ENCODE peak calls at places on chromosomes 6 and 20, in six cellular contexts. J is body of pancreas, P is A549, T is WERI-Rb-1, W is WTC11, V is foreskin keratinocyte. D is an unnamed sample.

GRCh38 chr6:104253236-104253635 is 606.5 kb downstream of the HACE1 start:
- DNase-seq in J (no peak), W (no peak), P (no peak), T (no peak), V (no peak), D (no peak)

GRCh38 chr6:71254323-71254722 is 34.3 kb upstream of the OGFRL1 start:
- DNase-seq in P (no peak), J (no peak), W (no peak), T (peak), V (no peak), D (no peak)

GRCh38 chr20:54361485-54361884 is 113.9 kb upstream of the DOK5 start:
- DNase-seq in T (no peak), V (no peak), P (no peak), J (no peak), W (no peak), D (no peak)

GRCh38 chr6:113909224-113909856 is 52.2 kb downstream of the MARCKS start:
- DNase-seq in V (peak), T (no peak), J (no peak), W (no peak), P (peak), D (peak)

GRCh38 chr6:109834131-109834530 is 143.0 kb downstream of the FIG4 start:
- DNase-seq in P (no peak), J (no peak), W (no peak), V (no peak), T (no peak), D (no peak)

GRCh38 chr20:48394415-48395081 is 433.3 kb downstream of the PREX1 start:
- DNase-seq in J (no peak), P (no peak), T (no peak), V (no peak), W (no peak), D (no peak)

GRCh38 chr20:3706774-3707507 is 5.5 kb downstream of the SIGLEC1 start:
- DNase-seq in T (no peak), W (no peak), J (no peak), P (no peak), V (no peak), D (peak)

GRCh38 chr6:45163952-45164766 is 164.0 kb upstream of the RUNX2 start:
- DNase-seq in P (no peak), W (no peak), T (no peak), V (peak), J (no peak), D (peak)

GRCh38 chr20:22692119-22692475 is 107.7 kb upstream of the FOXA2 start:
- DNase-seq in V (no peak), J (no peak), W (no peak), T (no peak), P (no peak), D (no peak)

GRCh38 chr20:44334306-44334705 is 2.5 kb upstream of the R3HDML start:
- DNase-seq in V (no peak), J (peak), P (no peak), T (peak), W (no peak), D (no peak)

GRCh38 chr20:32004963-32005362 is 5.3 kb upstream of the CCM2L start:
- DNase-seq in P (peak), W (no peak), V (no peak), T (no peak), J (no peak), D (no peak)

GRCh38 chr20:16273812-16274560 is 299.3 kb downstream of the KIF16B start:
- DNase-seq in T (peak), V (no peak), W (no peak), J (no peak), P (no peak), D (no peak)

GRCh38 chr20:60695223-60695622 is 556.8 kb upstream of the CDH4 start:
- DNase-seq in J (no peak), T (no peak), P (peak), W (no peak), V (peak), D (peak)

GRCh38 chr6:70700922-70701876 is 33.5 kb downstream of the SMAP1 start:
- DNase-seq in V (no peak), T (no peak), P (no peak), W (no peak), J (peak), D (no peak)

GRCh38 chr20:62046431-62046830 is 19.2 kb downstream of the TAF4 start:
- DNase-seq in V (no peak), T (no peak), P (no peak), W (no peak), J (peak), D (no peak)

GRCh38 chr6:119079288-119079809 is 885 bp upstream of the FAM184A start:
- DNase-seq in J (no peak), W (no peak), T (no peak), V (no peak), P (no peak), D (peak)

GRCh38 chr6:136921936-136922679 is at the start of gene SLC35D3:
- DNase-seq in P (peak), J (peak), V (no peak), T (peak), W (peak), D (peak)

GRCh38 chr6:36874016-36874442 is 574 bp downstream of the PPIL1 start:
- DNase-seq in J (peak), V (no peak), T (no peak), W (no peak), P (no peak), D (peak)

GRCh38 chr6:169185011-169185521 is 68.6 kb downstream of the THBS2 start:
- DNase-seq in T (no peak), V (no peak), W (no peak), P (no peak), J (no peak), D (no peak)

GRCh38 chr20:45012682-45013302 is 46.5 kb downstream of the STK4 start:
- DNase-seq in P (no peak), J (no peak), V (peak), T (no peak), W (no peak), D (peak)

GRCh38 chr20:23655551-23656211 is 17.9 kb upstream of the CST3 start:
- DNase-seq in J (no peak), W (no peak), P (no peak), T (no peak), V (no peak), D (no peak)

GRCh38 chr6:10862361-10862760 is 19.5 kb downstream of the GCM2 start:
- DNase-seq in P (no peak), J (no peak), W (no peak), T (no peak), V (no peak), D (no peak)

GRCh38 chr6:119535332-119535731 is 185.8 kb upstream of the MAN1A1 start:
- DNase-seq in J (no peak), W (no peak), P (no peak), T (no peak), V (no peak), D (no peak)

GRCh38 chr6:110944681-110945151 is 13.8 kb upstream of the GTF3C6 start:
- DNase-seq in J (no peak), V (peak), W (no peak), P (peak), T (no peak), D (peak)

GRCh38 chr20:21981607-21982344 is 276.3 kb downstream of the PAX1 start:
- DNase-seq in J (no peak), P (peak), V (no peak), W (no peak), T (no peak), D (no peak)

GRCh38 chr20:739736-740135 is 28.6 kb downstream of the SLC52A3 start:
- DNase-seq in V (no peak), T (no peak), P (no peak), J (no peak), W (no peak), D (no peak)

GRCh38 chr20:12315652-12316051 is 398.0 kb downstream of the BTBD3 start:
- DNase-seq in J (no peak), W (no peak), P (no peak), T (no peak), V (no peak), D (no peak)

GRCh38 chr6:33716379-33716778 is 4.9 kb upstream of the UQCC2 start:
- DNase-seq in W (no peak), V (no peak), T (no peak), P (no peak), J (peak), D (peak)

GRCh38 chr6:122751291-122751690 is 28.2 kb upstream of the FABP7 start:
- DNase-seq in T (no peak), J (no peak), P (no peak), W (no peak), V (no peak), D (no peak)

GRCh38 chr20:18243802-18244201 is 44.5 kb upstream of the ZNF133 start:
- DNase-seq in T (no peak), V (no peak), J (no peak), P (no peak), W (no peak), D (no peak)

GRCh38 chr6:91678679-91679078 is 1091.8 kb upstream of the MAP3K7 start:
- DNase-seq in P (no peak), J (no peak), W (no peak), V (no peak), T (peak), D (no peak)

GRCh38 chr6:110331816-110332215 is 26.3 kb downstream of the METTL24 start:
- DNase-seq in V (no peak), J (no peak), P (no peak), W (no peak), T (peak), D (no peak)

GRCh38 chr6:40710626-40711354 is 123.6 kb upstream of the LRFN2 start:
- DNase-seq in P (no peak), J (no peak), W (no peak), T (no peak), V (no peak), D (no peak)

GRCh38 chr20:60993647-60994046 is 258.4 kb upstream of the CDH4 start:
- DNase-seq in P (peak), V (no peak), W (no peak), J (no peak), T (no peak), D (no peak)

GRCh38 chr6:121879149-121879548 is 443.7 kb downstream of the GJA1 start:
- DNase-seq in W (no peak), P (no peak), T (no peak), V (no peak), J (no peak), D (no peak)

GRCh38 chr6:21587182-21587924 is 6.2 kb upstream of the SOX4 start:
- DNase-seq in V (peak), T (peak), J (peak), W (peak), P (peak), D (peak)

GRCh38 chr6:130900913-130901312 is 73.7 kb downstream of the SMLR1 start:
- DNase-seq in P (peak), V (no peak), J (no peak), W (no peak), T (no peak), D (peak)

GRCh38 chr20:33209789-33210188 is 7.4 kb upstream of the BPIFA3 start:
- DNase-seq in P (peak), T (peak), V (peak), W (peak), J (peak), D (peak)

GRCh38 chr20:41048475-41049242 is 20.0 kb downstream of the TOP1 start:
- DNase-seq in T (no peak), V (no peak), P (no peak), J (no peak), W (no peak), D (no peak)
- TF ChIP-seq CTCF in T (no peak), V (no peak), P (no peak), J (no peak), W (no peak), D (no peak)

DNA sequence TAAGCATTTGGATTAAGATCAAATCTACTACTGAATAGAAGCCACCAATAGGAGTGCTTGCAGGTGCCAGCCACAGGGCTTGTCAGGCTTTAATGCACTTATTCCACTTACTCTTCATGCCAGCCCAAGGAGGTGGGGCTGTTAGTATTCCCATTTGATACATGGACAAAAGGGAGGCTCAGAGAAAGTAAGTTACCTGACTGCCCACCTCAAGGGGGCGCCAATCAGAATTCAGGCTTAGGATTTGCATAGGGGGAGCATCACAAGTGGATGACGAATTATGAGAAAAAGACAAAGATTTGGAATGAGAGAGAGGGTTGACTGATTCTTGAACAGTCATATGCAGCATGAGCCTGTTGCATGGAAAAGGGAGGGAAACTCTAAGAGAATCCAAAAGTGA is 188.4 kb upstream of the TSHZ2 start:
- DNase-seq in J (no peak), T (peak), W (peak), V (no peak), P (peak), D (peak)
- TF ChIP-seq CTCF in J (no peak), T (peak), W (peak), V (peak), P (no peak), D (peak)

DNA sequence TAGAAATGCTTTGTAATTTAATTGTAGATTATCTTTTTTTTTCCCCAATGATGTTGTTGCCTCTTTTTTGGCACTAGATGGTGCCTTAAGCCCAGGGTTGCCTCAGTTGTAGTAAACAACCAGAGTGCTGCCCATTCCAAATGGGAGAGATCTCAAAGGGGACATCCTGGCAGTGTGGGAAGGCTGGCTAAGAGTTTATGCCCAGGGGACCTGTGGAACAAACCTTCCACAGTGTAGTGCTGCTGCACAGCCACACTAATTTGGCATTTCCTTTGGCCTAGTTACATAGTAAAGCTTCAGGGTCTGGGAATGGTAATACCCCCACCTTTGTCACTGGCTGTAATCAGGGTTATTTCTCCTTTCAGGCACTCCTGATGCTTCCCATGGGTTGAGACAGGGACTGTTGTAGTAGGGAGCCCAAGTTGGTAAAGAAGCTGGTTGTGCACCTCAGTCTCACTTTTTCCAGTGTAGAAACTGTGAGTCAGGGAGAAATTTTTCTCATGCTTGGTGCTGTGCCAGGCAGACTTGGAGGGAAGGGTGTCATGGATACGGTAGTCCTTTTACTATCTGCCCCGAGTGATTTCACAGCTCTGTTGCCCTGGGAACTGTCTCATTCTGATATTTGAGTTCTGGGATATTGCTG is 177.8 kb upstream of the ECI2 start:
- DNase-seq in P (peak), T (no peak), W (no peak), V (peak), J (peak), D (peak)
- TF ChIP-seq CTCF in P (peak), T (no peak), W (no peak), V (peak), J (peak), D (peak)

GRCh38 chr6:13429406-13429753 is 58.0 kb downstream of the GFOD1 start:
- DNase-seq in W (no peak), P (no peak), J (no peak), T (no peak), V (no peak), D (no peak)
- TF ChIP-seq CTCF in W (no peak), P (no peak), J (no peak), T (no peak), V (no peak), D (no peak)

GRCh38 chr6:63882208-63882607 is 246.6 kb downstream of the PHF3 start:
- DNase-seq in T (no peak), J (no peak), V (no peak), P (no peak), W (peak), D (peak)
- TF ChIP-seq CTCF in T (peak), J (no peak), V (peak), P (no peak), W (no peak), D (peak)

DNA sequence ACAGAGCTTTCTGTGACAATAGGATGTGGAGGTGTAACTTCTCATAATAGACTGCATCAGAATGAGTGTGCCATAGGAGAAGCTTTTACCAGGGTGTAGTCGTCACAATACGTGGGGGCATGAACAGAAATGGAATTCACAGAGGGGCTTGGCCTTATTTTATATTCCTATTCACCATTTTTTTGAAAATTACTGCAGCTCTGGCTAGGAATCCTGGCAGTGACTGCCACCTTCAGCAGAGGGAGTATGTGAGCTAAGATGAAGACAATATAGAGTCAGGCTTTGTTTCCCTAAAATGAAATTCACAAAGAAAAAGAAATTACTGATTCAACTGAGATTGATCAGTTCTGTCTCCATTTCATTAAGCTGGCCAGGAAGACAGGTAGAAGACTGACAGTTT is 13.9 kb downstream of the TOMM6 start:
- DNase-seq in W (no peak), V (no peak), P (peak), J (no peak), T (no peak), D (peak)
- TF ChIP-seq CTCF in W (no peak), V (peak), P (peak), J (peak), T (peak), D (peak)

GRCh38 chr20:41249371-41249770 is 68.2 kb downstream of the ZHX3 start:
- DNase-seq in J (peak), P (peak), V (peak), W (no peak), T (no peak), D (peak)

GRCh38 chr20:41247523-41248370 is 69.8 kb downstream of the ZHX3 start:
- DNase-seq in V (no peak), W (no peak), P (no peak), J (no peak), T (no peak), D (no peak)

GRCh38 chr20:41245086-41245707 is 72.3 kb downstream of the ZHX3 start:
- DNase-seq in W (peak), T (no peak), V (no peak), P (no peak), J (no peak), D (peak)

GRCh38 chr20:41248371-41249024 is 69.0 kb downstream of the ZHX3 start:
- DNase-seq in T (no peak), P (no peak), J (no peak), V (no peak), W (no peak), D (no peak)

GRCh38 chr20:41249781-41250281 is 67.7 kb downstream of the ZHX3 start:
- DNase-seq in T (peak), W (peak), P (peak), J (no peak), V (peak), D (peak)
- TF ChIP-seq CTCF in T (peak), W (peak), P (no peak), J (no peak), V (peak), D (peak)

GRCh38 chr6:125154184-125155135 is 887 bp downstream of the TPD52L1 start:
- DNase-seq in W (peak), T (no peak), P (peak), V (peak), J (peak), D (peak)
- TF ChIP-seq CTCF in W (no peak), T (no peak), P (peak), V (peak), J (peak), D (peak)